ENCODE peak calls at places on chromosome 1, in four cellular contexts. H, Z, C and A are unnamed samples.

GRCh38 chr1:4563586-4563985 is 90.8 kb upstream of the AJAP1 start:
- DNase-seq in H (no peak), Z (no peak), C (no peak), A (no peak)

GRCh38 chr1:198490224-198490623 is 50.3 kb downstream of the ATP6V1G3 start:
- DNase-seq in H (no peak), Z (no peak), C (no peak), A (no peak)

GRCh38 chr1:15355968-15356621 is 53.6 kb upstream of the EFHD2 start:
- DNase-seq in H (peak), Z (no peak), C (no peak), A (no peak)

GRCh38 chr1:237756304-237756967 is 134.3 kb downstream of the ZP4 start:
- DNase-seq in H (no peak), Z (no peak), C (no peak), A (no peak)

GRCh38 chr1:165481820-165482532 is 37.0 kb upstream of the RXRG start:
- DNase-seq in H (peak), Z (no peak), C (no peak), A (no peak)

GRCh38 chr1:219367496-219367895 is 193.8 kb downstream of the LYPLAL1 start:
- DNase-seq in H (no peak), Z (no peak), C (no peak), A (no peak)

GRCh38 chr1:84012018-84012417 is 13.1 kb upstream of the TTLL7 start:
- DNase-seq in H (no peak), Z (no peak), C (no peak), A (no peak)

GRCh38 chr1:214146523-214146922 is 134.4 kb upstream of the SMYD2 start:
- DNase-seq in H (no peak), Z (no peak), C (no peak), A (no peak)

GRCh38 chr1:187037973-187038553 is 209.3 kb downstream of the PLA2G4A start:
- DNase-seq in H (no peak), Z (no peak), C (no peak), A (no peak)

GRCh38 chr1:14761754-14762153 is 163.3 kb downstream of the KAZN start:
- DNase-seq in H (no peak), Z (no peak), C (no peak), A (no peak)

GRCh38 chr1:161088587-161089110 is 709 bp downstream of the NECTIN4 start:
- DNase-seq in H (no peak), Z (no peak), C (no peak), A (no peak)

GRCh38 chr1:56064705-56065104 is 514.7 kb downstream of the PLPP3 start:
- DNase-seq in H (no peak), Z (no peak), C (no peak), A (no peak)

GRCh38 chr1:205059660-205060059 is 16.6 kb downstream of the CNTN2 start:
- DNase-seq in H (no peak), Z (no peak), C (no peak), A (no peak)

GRCh38 chr1:116556289-116557006 is 14.4 kb downstream of the CD58 start:
- DNase-seq in H (peak), Z (peak), C (no peak), A (no peak)